ENCODE peak calls at places on chromosomes 1 and 21, in nine cellular contexts. One of them, this sample, is unnamed.

GRCh38 chr1:164586619-164587018 is 27.6 kb downstream of the PBX1 start:
- DNase-seq in fibroblast of lung: no peak
- DNase-seq in cardiac fibroblast: no peak
- DNase-seq in endothelial cell: no peak
- DNase-seq in colonic mucosa: no peak
- DNase-seq in choroid plexus epithelial cell: no peak
- DNase-seq in cardiac muscle cell: no peak
- DNase-seq in mesothelial cell of epicardium: no peak
- DNase-seq in Calu3: no peak
- DNase-seq in this sample: no peak

GRCh38 chr1:58821309-58821708 is 37.5 kb upstream of the JUN start:
- DNase-seq in cardiac fibroblast: no peak
- DNase-seq in Calu3: no peak
- DNase-seq in endothelial cell: no peak
- DNase-seq in fibroblast of lung: no peak
- DNase-seq in choroid plexus epithelial cell: no peak
- DNase-seq in colonic mucosa: no peak
- DNase-seq in mesothelial cell of epicardium: no peak
- DNase-seq in cardiac muscle cell: no peak
- DNase-seq in this sample: no peak

GRCh38 chr21:36773111-36773510 is 74.2 kb downstream of the SIM2 start:
- DNase-seq in colonic mucosa: peak
- DNase-seq in mesothelial cell of epicardium: no peak
- DNase-seq in cardiac fibroblast: peak
- DNase-seq in choroid plexus epithelial cell: peak
- DNase-seq in cardiac muscle cell: no peak
- DNase-seq in endothelial cell: no peak
- DNase-seq in fibroblast of lung: peak
- DNase-seq in Calu3: peak
- DNase-seq in this sample: peak

GRCh38 chr1:22915816-22916468 is 56.7 kb downstream of the LACTBL1 start:
- DNase-seq in fibroblast of lung: no peak
- DNase-seq in endothelial cell: no peak
- DNase-seq in choroid plexus epithelial cell: no peak
- DNase-seq in cardiac fibroblast: no peak
- DNase-seq in Calu3: no peak
- DNase-seq in colonic mucosa: no peak
- DNase-seq in cardiac muscle cell: no peak
- DNase-seq in mesothelial cell of epicardium: no peak
- DNase-seq in this sample: no peak

GRCh38 chr1:226990133-226990716 is 50.1 kb downstream of the COQ8A start:
- DNase-seq in mesothelial cell of epicardium: no peak
- DNase-seq in endothelial cell: no peak
- DNase-seq in colonic mucosa: peak
- DNase-seq in choroid plexus epithelial cell: peak
- DNase-seq in cardiac muscle cell: no peak
- DNase-seq in cardiac fibroblast: no peak
- DNase-seq in fibroblast of lung: no peak
- DNase-seq in Calu3: no peak
- DNase-seq in this sample: no peak

GRCh38 chr1:240018617-240019016 is 73.1 kb upstream of the FMN2 start:
- DNase-seq in Calu3: no peak
- DNase-seq in cardiac muscle cell: no peak
- DNase-seq in endothelial cell: no peak
- DNase-seq in choroid plexus epithelial cell: no peak
- DNase-seq in colonic mucosa: no peak
- DNase-seq in mesothelial cell of epicardium: no peak
- DNase-seq in fibroblast of lung: no peak
- DNase-seq in cardiac fibroblast: no peak
- DNase-seq in this sample: no peak

GRCh38 chr21:39956586-39956985 is 89.3 kb downstream of the PCP4 start:
- DNase-seq in cardiac muscle cell: no peak
- DNase-seq in colonic mucosa: no peak
- DNase-seq in endothelial cell: no peak
- DNase-seq in Calu3: no peak
- DNase-seq in choroid plexus epithelial cell: no peak
- DNase-seq in cardiac fibroblast: no peak
- DNase-seq in fibroblast of lung: no peak
- DNase-seq in mesothelial cell of epicardium: no peak
- DNase-seq in this sample: no peak

GRCh38 chr1:218772575-218772974 is 401.1 kb upstream of the LYPLAL1 start:
- DNase-seq in fibroblast of lung: peak
- DNase-seq in choroid plexus epithelial cell: peak
- DNase-seq in endothelial cell: no peak
- DNase-seq in colonic mucosa: no peak
- DNase-seq in cardiac fibroblast: peak
- DNase-seq in Calu3: no peak
- DNase-seq in mesothelial cell of epicardium: no peak
- DNase-seq in cardiac muscle cell: no peak
- DNase-seq in this sample: peak

GRCh38 chr1:33430751-33431593 is at the start of gene PHC2:
- DNase-seq in colonic mucosa: peak
- DNase-seq in cardiac fibroblast: peak
- DNase-seq in choroid plexus epithelial cell: peak
- DNase-seq in cardiac muscle cell: peak
- DNase-seq in fibroblast of lung: peak
- DNase-seq in endothelial cell: peak
- DNase-seq in mesothelial cell of epicardium: peak
- DNase-seq in Calu3: peak
- DNase-seq in this sample: peak

GRCh38 chr1:64172458-64172983 is 30.9 kb upstream of the UBE2U start:
- DNase-seq in fibroblast of lung: peak
- DNase-seq in mesothelial cell of epicardium: no peak
- DNase-seq in colonic mucosa: no peak
- DNase-seq in choroid plexus epithelial cell: no peak
- DNase-seq in endothelial cell: no peak
- DNase-seq in cardiac muscle cell: no peak
- DNase-seq in cardiac fibroblast: peak
- DNase-seq in Calu3: no peak
- DNase-seq in this sample: peak

GRCh38 chr1:85554630-85555327 is 25.8 kb upstream of the CCN1 start:
- DNase-seq in colonic mucosa: no peak
- DNase-seq in choroid plexus epithelial cell: no peak
- DNase-seq in endothelial cell: no peak
- DNase-seq in Calu3: no peak
- DNase-seq in mesothelial cell of epicardium: no peak
- DNase-seq in cardiac fibroblast: peak
- DNase-seq in fibroblast of lung: peak
- DNase-seq in cardiac muscle cell: no peak
- DNase-seq in this sample: peak

GRCh38 chr1:113434081-113434873 is 44.0 kb downstream of the MAGI3 start:
- DNase-seq in fibroblast of lung: no peak
- DNase-seq in colonic mucosa: no peak
- DNase-seq in mesothelial cell of epicardium: no peak
- DNase-seq in Calu3: no peak
- DNase-seq in cardiac fibroblast: no peak
- DNase-seq in cardiac muscle cell: no peak
- DNase-seq in choroid plexus epithelial cell: no peak
- DNase-seq in endothelial cell: no peak
- DNase-seq in this sample: no peak

GRCh38 chr1:100539836-100540536 is 2.0 kb downstream of the GPR88 start:
- DNase-seq in mesothelial cell of epicardium: peak
- DNase-seq in choroid plexus epithelial cell: peak
- DNase-seq in Calu3: peak
- DNase-seq in cardiac fibroblast: peak
- DNase-seq in endothelial cell: peak
- DNase-seq in cardiac muscle cell: peak
- DNase-seq in colonic mucosa: no peak
- DNase-seq in fibroblast of lung: peak
- DNase-seq in this sample: peak

GRCh38 chr1:115539736-115540135 is 102.0 kb upstream of the VANGL1 start:
- DNase-seq in Calu3: no peak
- DNase-seq in colonic mucosa: no peak
- DNase-seq in endothelial cell: no peak
- DNase-seq in cardiac fibroblast: peak
- DNase-seq in choroid plexus epithelial cell: peak
- DNase-seq in mesothelial cell of epicardium: no peak
- DNase-seq in fibroblast of lung: peak
- DNase-seq in cardiac muscle cell: no peak
- DNase-seq in this sample: no peak

DNA sequence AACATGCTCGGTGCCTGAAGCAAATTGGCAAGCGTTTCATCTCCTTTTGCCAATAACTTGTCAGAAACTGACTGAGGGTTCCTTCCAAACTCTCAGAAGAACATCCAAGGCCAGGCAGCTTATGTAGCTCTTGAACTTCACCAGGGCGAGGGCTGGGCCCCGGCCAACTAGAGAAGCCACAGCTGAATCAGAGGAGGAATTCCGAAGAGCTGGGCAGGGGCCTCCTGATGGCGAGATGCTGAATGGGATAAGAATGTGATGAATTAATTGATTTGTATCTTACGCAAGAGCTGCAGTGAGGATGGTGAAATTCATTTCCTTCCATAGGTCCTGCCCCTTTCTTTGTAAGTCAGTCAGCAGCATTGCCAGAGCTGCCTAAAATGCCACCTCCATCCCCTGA is 345.8 kb downstream of the KIF26B start:
- DNase-seq in Calu3: peak
- DNase-seq in colonic mucosa: no peak
- DNase-seq in choroid plexus epithelial cell: peak
- DNase-seq in fibroblast of lung: peak
- DNase-seq in mesothelial cell of epicardium: no peak
- DNase-seq in endothelial cell: no peak
- DNase-seq in cardiac fibroblast: peak
- DNase-seq in cardiac muscle cell: no peak
- DNase-seq in this sample: peak
- TF ChIP-seq CTCF in Calu3: no peak
- TF ChIP-seq CTCF in colonic mucosa: no peak
- TF ChIP-seq CTCF in choroid plexus epithelial cell: peak
- TF ChIP-seq CTCF in fibroblast of lung: no peak
- TF ChIP-seq CTCF in mesothelial cell of epicardium: no peak
- TF ChIP-seq CTCF in endothelial cell: no peak
- TF ChIP-seq CTCF in cardiac fibroblast: no peak
- TF ChIP-seq CTCF in cardiac muscle cell: no peak
- TF ChIP-seq CTCF in this sample: no peak

GRCh38 chr1:7437608-7438395 is 333.3 kb upstream of the VAMP3 start:
- DNase-seq in cardiac muscle cell: no peak
- DNase-seq in endothelial cell: no peak
- DNase-seq in mesothelial cell of epicardium: no peak
- DNase-seq in fibroblast of lung: no peak
- DNase-seq in colonic mucosa: no peak
- DNase-seq in Calu3: no peak
- DNase-seq in choroid plexus epithelial cell: no peak
- DNase-seq in cardiac fibroblast: no peak
- DNase-seq in this sample: no peak
- TF ChIP-seq CTCF in cardiac muscle cell: no peak
- TF ChIP-seq CTCF in endothelial cell: no peak
- TF ChIP-seq CTCF in mesothelial cell of epicardium: no peak
- TF ChIP-seq CTCF in fibroblast of lung: no peak
- TF ChIP-seq CTCF in colonic mucosa: no peak
- TF ChIP-seq CTCF in Calu3: no peak
- TF ChIP-seq CTCF in choroid plexus epithelial cell: no peak
- TF ChIP-seq CTCF in cardiac fibroblast: no peak
- TF ChIP-seq CTCF in this sample: no peak

GRCh38 chr1:232437510-232437909 is 192.4 kb downstream of the SIPA1L2 start:
- DNase-seq in mesothelial cell of epicardium: no peak
- DNase-seq in cardiac fibroblast: no peak
- DNase-seq in fibroblast of lung: no peak
- DNase-seq in cardiac muscle cell: no peak
- DNase-seq in choroid plexus epithelial cell: no peak
- DNase-seq in colonic mucosa: no peak
- DNase-seq in endothelial cell: no peak
- DNase-seq in Calu3: no peak
- DNase-seq in this sample: no peak

GRCh38 chr1:232440325-232441059 is 189.4 kb downstream of the SIPA1L2 start:
- DNase-seq in choroid plexus epithelial cell: no peak
- DNase-seq in colonic mucosa: no peak
- DNase-seq in cardiac fibroblast: no peak
- DNase-seq in cardiac muscle cell: no peak
- DNase-seq in endothelial cell: no peak
- DNase-seq in fibroblast of lung: peak
- DNase-seq in Calu3: no peak
- DNase-seq in mesothelial cell of epicardium: no peak
- DNase-seq in this sample: peak

GRCh38 chr1:232435746-232436145 is 194.2 kb downstream of the SIPA1L2 start:
- DNase-seq in fibroblast of lung: peak
- DNase-seq in endothelial cell: no peak
- DNase-seq in choroid plexus epithelial cell: peak
- DNase-seq in cardiac fibroblast: peak
- DNase-seq in colonic mucosa: no peak
- DNase-seq in cardiac muscle cell: no peak
- DNase-seq in mesothelial cell of epicardium: no peak
- DNase-seq in Calu3: no peak
- DNase-seq in this sample: peak

GRCh38 chr1:232439011-232439410 is 190.9 kb downstream of the SIPA1L2 start:
- DNase-seq in mesothelial cell of epicardium: no peak
- DNase-seq in colonic mucosa: no peak
- DNase-seq in fibroblast of lung: no peak
- DNase-seq in choroid plexus epithelial cell: no peak
- DNase-seq in cardiac fibroblast: no peak
- DNase-seq in Calu3: no peak
- DNase-seq in endothelial cell: no peak
- DNase-seq in cardiac muscle cell: no peak
- DNase-seq in this sample: no peak

GRCh38 chr1:232438476-232438875 is 191.5 kb downstream of the SIPA1L2 start:
- DNase-seq in cardiac muscle cell: no peak
- DNase-seq in endothelial cell: no peak
- DNase-seq in cardiac fibroblast: no peak
- DNase-seq in Calu3: no peak
- DNase-seq in choroid plexus epithelial cell: peak
- DNase-seq in colonic mucosa: no peak
- DNase-seq in fibroblast of lung: no peak
- DNase-seq in mesothelial cell of epicardium: no peak
- DNase-seq in this sample: peak
- TF ChIP-seq CTCF in cardiac muscle cell: no peak
- TF ChIP-seq CTCF in endothelial cell: no peak
- TF ChIP-seq CTCF in cardiac fibroblast: no peak
- TF ChIP-seq CTCF in Calu3: no peak
- TF ChIP-seq CTCF in choroid plexus epithelial cell: no peak
- TF ChIP-seq CTCF in colonic mucosa: no peak
- TF ChIP-seq CTCF in fibroblast of lung: no peak
- TF ChIP-seq CTCF in mesothelial cell of epicardium: no peak
- TF ChIP-seq CTCF in this sample: no peak

GRCh38 chr1:209688746-209689234 is 13.6 kb downstream of the G0S2 start:
- DNase-seq in cardiac fibroblast: peak
- DNase-seq in cardiac muscle cell: no peak
- DNase-seq in fibroblast of lung: peak
- DNase-seq in choroid plexus epithelial cell: peak
- DNase-seq in colonic mucosa: no peak
- DNase-seq in mesothelial cell of epicardium: no peak
- DNase-seq in Calu3: no peak
- DNase-seq in endothelial cell: no peak
- DNase-seq in this sample: peak

GRCh38 chr1:209689484-209689883 is 14.3 kb downstream of the G0S2 start:
- DNase-seq in fibroblast of lung: no peak
- DNase-seq in colonic mucosa: peak
- DNase-seq in cardiac fibroblast: peak
- DNase-seq in mesothelial cell of epicardium: no peak
- DNase-seq in endothelial cell: no peak
- DNase-seq in Calu3: peak
- DNase-seq in cardiac muscle cell: no peak
- DNase-seq in choroid plexus epithelial cell: peak
- DNase-seq in this sample: no peak

GRCh38 chr1:209696673-209697072 is 8.0 kb upstream of the HSD11B1 start:
- DNase-seq in cardiac muscle cell: no peak
- DNase-seq in Calu3: no peak
- DNase-seq in choroid plexus epithelial cell: no peak
- DNase-seq in fibroblast of lung: no peak
- DNase-seq in colonic mucosa: no peak
- DNase-seq in cardiac fibroblast: no peak
- DNase-seq in mesothelial cell of epicardium: no peak
- DNase-seq in endothelial cell: no peak
- DNase-seq in this sample: no peak

GRCh38 chr1:209692296-209692695 is 12.3 kb upstream of the HSD11B1 start:
- DNase-seq in endothelial cell: no peak
- DNase-seq in Calu3: no peak
- DNase-seq in colonic mucosa: no peak
- DNase-seq in fibroblast of lung: no peak
- DNase-seq in mesothelial cell of epicardium: no peak
- DNase-seq in cardiac fibroblast: no peak
- DNase-seq in cardiac muscle cell: no peak
- DNase-seq in choroid plexus epithelial cell: no peak
- DNase-seq in this sample: no peak

GRCh38 chr1:209692745-209693504 is 11.7 kb upstream of the HSD11B1 start:
- DNase-seq in Calu3: peak
- DNase-seq in cardiac muscle cell: peak
- DNase-seq in fibroblast of lung: peak
- DNase-seq in cardiac fibroblast: peak
- DNase-seq in endothelial cell: peak
- DNase-seq in mesothelial cell of epicardium: peak
- DNase-seq in choroid plexus epithelial cell: peak
- DNase-seq in colonic mucosa: peak
- DNase-seq in this sample: peak
- TF ChIP-seq CTCF in Calu3: peak
- TF ChIP-seq CTCF in cardiac muscle cell: peak
- TF ChIP-seq CTCF in fibroblast of lung: peak
- TF ChIP-seq CTCF in cardiac fibroblast: peak
- TF ChIP-seq CTCF in endothelial cell: peak
- TF ChIP-seq CTCF in mesothelial cell of epicardium: peak
- TF ChIP-seq CTCF in choroid plexus epithelial cell: peak
- TF ChIP-seq CTCF in colonic mucosa: peak
- TF ChIP-seq CTCF in this sample: peak

This sample was measured in astrocyte of the spinal cord.